ENCODE peak calls at places on chromosomes 6 and 20, in seven cellular contexts. One of them, this sample, is unnamed.

GRCh38 chr6:167420858-167421766 is 96.2 kb downstream of the TTLL2 start:
- DNase-seq in CD4-positive, alpha-beta T cell: no peak
- DNase-seq in HCT116: no peak
- DNase-seq in body of pancreas: peak; percentile 49
- DNase-seq in coronary artery: peak; percentile 68
- DNase-seq in upper lobe of right lung: peak; percentile 48
- DNase-seq in CD14-positive monocyte: no peak
- DNase-seq in this sample: no peak

GRCh38 chr6:11536795-11537194 is 754 bp upstream of the TMEM170B start:
- DNase-seq in CD4-positive, alpha-beta T cell: no peak
- DNase-seq in HCT116: no peak
- DNase-seq in body of pancreas: peak; percentile 24
- DNase-seq in coronary artery: no peak
- DNase-seq in upper lobe of right lung: no peak
- DNase-seq in CD14-positive monocyte: no peak
- DNase-seq in this sample: no peak

GRCh38 chr6:155389130-155389529 is 66.5 kb downstream of the NOX3 start:
- DNase-seq in CD4-positive, alpha-beta T cell: no peak
- DNase-seq in HCT116: no peak
- DNase-seq in body of pancreas: no peak
- DNase-seq in coronary artery: no peak
- DNase-seq in upper lobe of right lung: no peak
- DNase-seq in CD14-positive monocyte: no peak
- DNase-seq in this sample: no peak

GRCh38 chr6:17385660-17386059 is 7.7 kb upstream of the CAP2 start:
- DNase-seq in CD4-positive, alpha-beta T cell: no peak
- DNase-seq in HCT116: no peak
- DNase-seq in body of pancreas: no peak
- DNase-seq in coronary artery: no peak
- DNase-seq in upper lobe of right lung: no peak
- DNase-seq in CD14-positive monocyte: no peak
- DNase-seq in this sample: no peak

GRCh38 chr20:22684072-22684762 is 99.8 kb upstream of the FOXA2 start:
- DNase-seq in CD4-positive, alpha-beta T cell: no peak
- DNase-seq in HCT116: peak; percentile 60
- DNase-seq in body of pancreas: peak; percentile 74
- DNase-seq in coronary artery: no peak
- DNase-seq in upper lobe of right lung: no peak
- DNase-seq in CD14-positive monocyte: peak; percentile 61
- DNase-seq in this sample: no peak

GRCh38 chr6:108274546-108274945 is 13.7 kb upstream of the SNX3 start:
- DNase-seq in CD4-positive, alpha-beta T cell: no peak
- DNase-seq in HCT116: no peak
- DNase-seq in body of pancreas: no peak
- DNase-seq in coronary artery: no peak
- DNase-seq in upper lobe of right lung: no peak
- DNase-seq in CD14-positive monocyte: no peak
- DNase-seq in this sample: no peak

GRCh38 chr6:150443621-150444020 is 74.8 kb downstream of the IYD start:
- DNase-seq in CD4-positive, alpha-beta T cell: no peak
- DNase-seq in HCT116: no peak
- DNase-seq in body of pancreas: no peak
- DNase-seq in coronary artery: no peak
- DNase-seq in upper lobe of right lung: no peak
- DNase-seq in CD14-positive monocyte: no peak
- DNase-seq in this sample: no peak

GRCh38 chr6:74167951-74168350 is 471.9 kb downstream of the CD109 start:
- DNase-seq in CD4-positive, alpha-beta T cell: no peak
- DNase-seq in HCT116: no peak
- DNase-seq in body of pancreas: no peak
- DNase-seq in coronary artery: no peak
- DNase-seq in upper lobe of right lung: no peak
- DNase-seq in CD14-positive monocyte: no peak
- DNase-seq in this sample: no peak

GRCh38 chr6:75691012-75691411 is 58.0 kb upstream of the MYO6 start:
- DNase-seq in CD4-positive, alpha-beta T cell: no peak
- DNase-seq in HCT116: peak; percentile 15
- DNase-seq in body of pancreas: no peak
- DNase-seq in coronary artery: no peak
- DNase-seq in upper lobe of right lung: no peak
- DNase-seq in CD14-positive monocyte: no peak
- DNase-seq in this sample: no peak

GRCh38 chr6:105431226-105431625 is 28.3 kb upstream of the PREP start:
- DNase-seq in CD4-positive, alpha-beta T cell: no peak
- DNase-seq in HCT116: peak; percentile 51
- DNase-seq in body of pancreas: no peak
- DNase-seq in coronary artery: no peak
- DNase-seq in upper lobe of right lung: no peak
- DNase-seq in CD14-positive monocyte: no peak
- DNase-seq in this sample: no peak

GRCh38 chr6:43972915-43973304 is 154.3 kb downstream of the MRPL14 start:
- DNase-seq in CD4-positive, alpha-beta T cell: no peak
- DNase-seq in HCT116: no peak
- DNase-seq in body of pancreas: peak; percentile 84
- DNase-seq in coronary artery: peak; percentile 73
- DNase-seq in upper lobe of right lung: peak; percentile 85
- DNase-seq in CD14-positive monocyte: no peak
- DNase-seq in this sample: peak; percentile 92

GRCh38 chr6:49744259-49744658 is at the start of gene CRISP3:
- DNase-seq in CD4-positive, alpha-beta T cell: no peak
- DNase-seq in HCT116: no peak
- DNase-seq in body of pancreas: no peak
- DNase-seq in coronary artery: no peak
- DNase-seq in upper lobe of right lung: no peak
- DNase-seq in CD14-positive monocyte: no peak
- DNase-seq in this sample: no peak

GRCh38 chr6:131317516-131317915 is 182.2 kb downstream of the AKAP7 start:
- DNase-seq in CD4-positive, alpha-beta T cell: no peak
- DNase-seq in HCT116: no peak
- DNase-seq in body of pancreas: no peak
- DNase-seq in coronary artery: no peak
- DNase-seq in upper lobe of right lung: no peak
- DNase-seq in CD14-positive monocyte: no peak
- DNase-seq in this sample: no peak

GRCh38 chr6:116801971-116802370 is 26.9 kb downstream of the GPRC6A start:
- DNase-seq in CD4-positive, alpha-beta T cell: no peak
- DNase-seq in HCT116: no peak
- DNase-seq in body of pancreas: no peak
- DNase-seq in coronary artery: no peak
- DNase-seq in upper lobe of right lung: no peak
- DNase-seq in CD14-positive monocyte: no peak
- DNase-seq in this sample: no peak

GRCh38 chr6:43805695-43806040 is 35.7 kb downstream of the VEGFA start:
- DNase-seq in CD4-positive, alpha-beta T cell: no peak
- DNase-seq in HCT116: no peak
- DNase-seq in body of pancreas: no peak
- DNase-seq in coronary artery: no peak
- DNase-seq in upper lobe of right lung: no peak
- DNase-seq in CD14-positive monocyte: no peak
- DNase-seq in this sample: no peak

GRCh38 chr20:33871362-33871761 is 60.2 kb downstream of the CHMP4B start:
- DNase-seq in CD4-positive, alpha-beta T cell: no peak
- DNase-seq in HCT116: no peak
- DNase-seq in body of pancreas: no peak
- DNase-seq in coronary artery: no peak
- DNase-seq in upper lobe of right lung: no peak
- DNase-seq in CD14-positive monocyte: no peak
- DNase-seq in this sample: no peak

GRCh38 chr6:148972481-148972880 is 225.7 kb downstream of the UST start:
- DNase-seq in CD4-positive, alpha-beta T cell: peak; percentile 31
- DNase-seq in HCT116: peak; percentile 46
- DNase-seq in body of pancreas: peak; percentile 69
- DNase-seq in coronary artery: no peak
- DNase-seq in upper lobe of right lung: no peak
- DNase-seq in CD14-positive monocyte: no peak
- DNase-seq in this sample: no peak

GRCh38 chr20:10565191-10565921 is 108.4 kb downstream of the JAG1 start:
- DNase-seq in CD4-positive, alpha-beta T cell: no peak
- DNase-seq in HCT116: no peak
- DNase-seq in body of pancreas: no peak
- DNase-seq in coronary artery: no peak
- DNase-seq in upper lobe of right lung: no peak
- DNase-seq in CD14-positive monocyte: no peak
- DNase-seq in this sample: no peak

GRCh38 chr6:17869753-17870050 is 117.7 kb downstream of the KIF13A start:
- DNase-seq in CD4-positive, alpha-beta T cell: no peak
- DNase-seq in HCT116: no peak
- DNase-seq in body of pancreas: no peak
- DNase-seq in coronary artery: no peak
- DNase-seq in upper lobe of right lung: no peak
- DNase-seq in CD14-positive monocyte: no peak
- DNase-seq in this sample: no peak

DNA sequence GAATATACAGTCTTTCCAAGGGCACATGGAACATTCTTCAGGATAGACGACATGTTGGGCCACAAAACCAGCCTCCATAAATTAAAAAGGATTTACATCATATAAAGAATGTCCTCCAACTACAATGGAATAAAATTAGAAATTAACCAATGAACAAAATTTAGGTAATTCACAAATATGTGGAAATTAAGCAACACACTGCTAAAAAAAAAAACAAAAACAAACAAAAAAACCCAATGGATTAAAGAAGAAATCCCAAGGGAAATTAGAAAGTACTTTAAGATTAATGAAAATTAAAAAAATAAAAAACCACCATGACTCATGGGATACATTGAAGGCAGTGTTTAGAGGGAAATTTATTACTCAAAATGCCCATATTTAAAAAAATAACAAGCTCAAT is 21.4 kb upstream of the NT5E start:
- DNase-seq in CD4-positive, alpha-beta T cell: no peak
- DNase-seq in HCT116: no peak
- DNase-seq in body of pancreas: no peak
- DNase-seq in coronary artery: no peak
- DNase-seq in upper lobe of right lung: no peak
- DNase-seq in CD14-positive monocyte: no peak
- DNase-seq in this sample: no peak
- TF ChIP-seq CTCF in CD4-positive, alpha-beta T cell: no peak
- TF ChIP-seq CTCF in HCT116: no peak
- TF ChIP-seq CTCF in body of pancreas: no peak
- TF ChIP-seq CTCF in coronary artery: no peak
- TF ChIP-seq CTCF in upper lobe of right lung: no peak
- TF ChIP-seq CTCF in CD14-positive monocyte: no peak
- TF ChIP-seq CTCF in this sample: no peak

GRCh38 chr20:1177680-1178079 is 7.1 kb downstream of the TMEM74B start:
- DNase-seq in CD4-positive, alpha-beta T cell: no peak
- DNase-seq in HCT116: peak; percentile 21
- DNase-seq in body of pancreas: no peak
- DNase-seq in coronary artery: no peak
- DNase-seq in upper lobe of right lung: no peak
- DNase-seq in CD14-positive monocyte: no peak
- DNase-seq in this sample: no peak
- TF ChIP-seq CTCF in CD4-positive, alpha-beta T cell: no peak
- TF ChIP-seq CTCF in HCT116: peak; percentile 33
- TF ChIP-seq CTCF in body of pancreas: no peak
- TF ChIP-seq CTCF in coronary artery: no peak
- TF ChIP-seq CTCF in upper lobe of right lung: no peak
- TF ChIP-seq CTCF in CD14-positive monocyte: no peak
- TF ChIP-seq CTCF in this sample: no peak

GRCh38 chr20:64131406-64131805 is 24.0 kb upstream of the NPBWR2 start:
- DNase-seq in CD4-positive, alpha-beta T cell: no peak
- DNase-seq in HCT116: no peak
- DNase-seq in body of pancreas: no peak
- DNase-seq in coronary artery: no peak
- DNase-seq in upper lobe of right lung: peak; percentile 32
- DNase-seq in CD14-positive monocyte: peak; percentile 34
- DNase-seq in this sample: peak; percentile 47

GRCh38 chr20:64136004-64136710 is 28.1 kb upstream of the MYT1 start:
- DNase-seq in CD4-positive, alpha-beta T cell: no peak
- DNase-seq in HCT116: no peak
- DNase-seq in body of pancreas: no peak
- DNase-seq in coronary artery: no peak
- DNase-seq in upper lobe of right lung: peak; percentile 22
- DNase-seq in CD14-positive monocyte: no peak
- DNase-seq in this sample: peak; percentile 29

GRCh38 chr20:64130876-64131275 is 23.5 kb upstream of the NPBWR2 start:
- DNase-seq in CD4-positive, alpha-beta T cell: no peak
- DNase-seq in HCT116: no peak
- DNase-seq in body of pancreas: no peak
- DNase-seq in coronary artery: no peak
- DNase-seq in upper lobe of right lung: no peak
- DNase-seq in CD14-positive monocyte: no peak
- DNase-seq in this sample: peak; percentile 34

GRCh38 chr20:64137598-64138031 is 26.6 kb upstream of the MYT1 start:
- DNase-seq in CD4-positive, alpha-beta T cell: no peak
- DNase-seq in HCT116: no peak
- DNase-seq in body of pancreas: no peak
- DNase-seq in coronary artery: no peak
- DNase-seq in upper lobe of right lung: peak; percentile 59
- DNase-seq in CD14-positive monocyte: no peak
- DNase-seq in this sample: peak; percentile 83

GRCh38 chr20:64133951-64134407 is 26.6 kb upstream of the NPBWR2 start:
- DNase-seq in CD4-positive, alpha-beta T cell: no peak
- DNase-seq in HCT116: no peak
- DNase-seq in body of pancreas: no peak
- DNase-seq in coronary artery: no peak
- DNase-seq in upper lobe of right lung: peak; percentile 40
- DNase-seq in CD14-positive monocyte: no peak
- DNase-seq in this sample: peak; percentile 34
- TF ChIP-seq CTCF in CD4-positive, alpha-beta T cell: no peak
- TF ChIP-seq CTCF in HCT116: peak; percentile 36
- TF ChIP-seq CTCF in body of pancreas: no peak
- TF ChIP-seq CTCF in coronary artery: no peak
- TF ChIP-seq CTCF in upper lobe of right lung: no peak
- TF ChIP-seq CTCF in CD14-positive monocyte: no peak
- TF ChIP-seq CTCF in this sample: peak; percentile 57

GRCh38 chr6:137415834-137416190 is 78.4 kb downstream of the OLIG3 start:
- DNase-seq in CD4-positive, alpha-beta T cell: no peak
- DNase-seq in HCT116: no peak
- DNase-seq in body of pancreas: no peak
- DNase-seq in coronary artery: no peak
- DNase-seq in upper lobe of right lung: no peak
- DNase-seq in CD14-positive monocyte: no peak
- DNase-seq in this sample: no peak

GRCh38 chr6:137416376-137417109 is 77.7 kb downstream of the OLIG3 start:
- DNase-seq in CD4-positive, alpha-beta T cell: no peak
- DNase-seq in HCT116: no peak
- DNase-seq in body of pancreas: no peak
- DNase-seq in coronary artery: no peak
- DNase-seq in upper lobe of right lung: no peak
- DNase-seq in CD14-positive monocyte: no peak
- DNase-seq in this sample: no peak

GRCh38 chr6:137415127-137415833 is 78.9 kb downstream of the OLIG3 start:
- DNase-seq in CD4-positive, alpha-beta T cell: peak; percentile 48
- DNase-seq in HCT116: peak; percentile 28
- DNase-seq in body of pancreas: peak; percentile 59
- DNase-seq in coronary artery: peak; percentile 76
- DNase-seq in upper lobe of right lung: peak; percentile 68
- DNase-seq in CD14-positive monocyte: peak; percentile 68
- DNase-seq in this sample: no peak

GRCh38 chr6:137414599-137414998 is 79.6 kb downstream of the OLIG3 start:
- DNase-seq in CD4-positive, alpha-beta T cell: no peak
- DNase-seq in HCT116: no peak
- DNase-seq in body of pancreas: no peak
- DNase-seq in coronary artery: no peak
- DNase-seq in upper lobe of right lung: no peak
- DNase-seq in CD14-positive monocyte: no peak
- DNase-seq in this sample: no peak

DNA sequence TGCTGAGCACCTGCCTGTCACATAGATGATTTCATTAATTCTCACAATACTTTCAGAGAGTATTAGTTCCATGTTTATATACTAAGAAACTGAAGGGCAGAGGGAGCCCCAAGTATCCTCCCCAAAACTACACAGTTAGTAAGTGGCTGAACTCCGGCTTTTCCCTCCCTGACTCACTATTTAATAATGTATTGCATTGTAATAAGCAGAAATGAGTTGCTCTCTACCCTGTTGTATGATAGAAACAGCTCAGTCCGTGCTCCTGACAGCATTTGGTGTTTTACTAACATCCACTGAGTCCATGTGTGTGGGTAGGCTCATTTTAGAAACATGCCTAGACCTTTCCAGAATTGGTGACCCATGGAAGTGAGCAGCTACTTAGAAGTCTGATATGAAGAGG is 76.8 kb downstream of the OLIG3 start:
- DNase-seq in CD4-positive, alpha-beta T cell: no peak
- DNase-seq in HCT116: no peak
- DNase-seq in body of pancreas: no peak
- DNase-seq in coronary artery: no peak
- DNase-seq in upper lobe of right lung: no peak
- DNase-seq in CD14-positive monocyte: no peak
- DNase-seq in this sample: no peak
- TF ChIP-seq CTCF in CD4-positive, alpha-beta T cell: no peak
- TF ChIP-seq CTCF in HCT116: no peak
- TF ChIP-seq CTCF in body of pancreas: no peak
- TF ChIP-seq CTCF in coronary artery: no peak
- TF ChIP-seq CTCF in upper lobe of right lung: no peak
- TF ChIP-seq CTCF in CD14-positive monocyte: no peak
- TF ChIP-seq CTCF in this sample: no peak